ENCODE peak calls at places on chromosomes 2 and 18, in nine cellular contexts. E is prostate gland, U is lower lobe of right lung, K is osteoblast, I is H9, B is BE2C, C is spleen, Y is Peyer's patch, A is heart left ventricle. R is an unnamed sample. For H3K4me1 and H3K9me3, the result is how much of the 10 kb centered on the place peaks cover.

GRCh38 chr2:7007846-7008741 is 90.9 kb downstream of the RNF144A start:
- DNase-seq in B (peak), I (no peak), C (peak), U (peak), K (no peak), E (peak), Y (no peak), A (peak), R (peak)

GRCh38 chr2:135694711-135695110 is 46.9 kb upstream of the UBXN4 start:
- DNase-seq in Y (no peak), C (no peak), E (no peak), U (no peak), I (no peak), K (no peak), A (no peak), B (no peak), R (no peak)

GRCh38 chr18:31148580-31148979 is 14.1 kb downstream of the DSC1 start:
- DNase-seq in I (no peak), A (no peak), C (no peak), E (no peak), U (no peak), Y (no peak), B (no peak), K (no peak), R (no peak)

GRCh38 chr2:166485558-166486193 is 8.4 kb downstream of the SCN7A start:
- DNase-seq in Y (no peak), B (no peak), I (no peak), U (no peak), K (no peak), C (no peak), A (no peak), E (no peak), R (no peak)

GRCh38 chr2:54000524-54000923 is 29.7 kb upstream of the PSME4 start:
- DNase-seq in I (no peak), E (no peak), A (no peak), C (no peak), K (no peak), Y (no peak), B (no peak), U (no peak), R (no peak)

GRCh38 chr2:28995765-28996164 is 14.7 kb downstream of the TOGARAM2 start:
- DNase-seq in C (peak), E (no peak), I (no peak), U (no peak), K (no peak), A (no peak), Y (no peak), B (no peak), R (no peak)

GRCh38 chr2:1448009-1448408 is 34.7 kb downstream of the TPO start:
- DNase-seq in I (no peak), U (no peak), B (no peak), E (no peak), Y (no peak), C (no peak), A (no peak), K (no peak), R (no peak)

GRCh38 chr2:105794926-105795574 is 50.3 kb downstream of the NCK2 start:
- DNase-seq in K (no peak), B (no peak), E (no peak), I (no peak), U (no peak), C (no peak), A (no peak), Y (no peak), R (no peak)

GRCh38 chr2:105517814-105518705 is 119.2 kb upstream of the FHL2 start:
- DNase-seq in U (no peak), A (peak), B (peak), K (peak), I (no peak), C (no peak), Y (no peak), E (no peak), R (peak)

GRCh38 chr2:105969552-105969951 is 224.5 kb downstream of the UXS1 start:
- DNase-seq in A (no peak), B (peak), I (peak), U (no peak), Y (no peak), K (no peak), E (no peak), C (no peak), R (no peak)

GRCh38 chr2:191646612-191646902 is 31.4 kb upstream of the NABP1 start:
- DNase-seq in E (peak), U (no peak), C (no peak), K (no peak), Y (no peak), B (no peak), A (no peak), I (no peak), R (no peak)

GRCh38 chr2:240598311-240598911 is 11.9 kb downstream of the CAPN10 start:
- DNase-seq in E (no peak), Y (peak), K (peak), C (peak), I (no peak), U (peak), A (no peak), B (peak), R (peak)

GRCh38 chr2:206443735-206444527 is 599 bp downstream of the ADAM23 start:
- DNase-seq in K (peak), E (no peak), Y (peak), A (peak), U (no peak), B (peak), I (peak), C (peak), R (peak)

GRCh38 chr18:2979871-2980606 is 32.9 kb downstream of the LPIN2 start:
- DNase-seq in K (no peak), A (no peak), Y (no peak), E (no peak), B (no peak), I (no peak), C (no peak), U (peak), R (peak)

DNA sequence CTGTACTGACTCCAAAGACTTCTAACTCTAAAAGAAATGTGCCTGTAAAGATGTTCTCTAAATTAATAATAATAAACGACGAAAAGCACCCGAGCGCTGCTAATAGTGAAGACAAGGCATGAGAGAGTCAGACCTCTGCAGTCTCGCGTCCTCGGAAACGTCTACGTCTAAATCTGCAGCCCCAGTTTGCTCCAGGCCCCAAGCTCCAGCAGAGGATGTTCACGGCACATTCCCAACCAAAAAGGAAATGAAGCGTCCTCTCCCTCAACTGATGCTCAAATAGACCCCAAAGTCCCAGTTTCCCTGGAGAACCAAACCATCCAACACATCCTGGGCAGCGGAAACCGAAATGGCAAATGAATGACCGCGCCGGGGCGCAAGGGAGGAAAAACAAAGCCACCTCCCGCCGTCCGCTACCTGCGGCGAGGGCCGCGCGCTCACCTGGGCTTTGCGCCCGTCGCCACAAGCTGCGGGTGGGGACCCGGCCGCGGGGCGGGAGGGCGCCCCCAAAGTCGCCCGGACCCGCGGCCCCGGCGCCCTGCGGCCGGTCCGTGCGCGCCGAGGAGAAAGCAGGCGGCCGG is 47.1 kb upstream of the CCDC150 start:
- DNase-seq in B (no peak), Y (peak), I (peak), U (peak), A (no peak), E (peak), K (peak), C (no peak), R (no peak)
- TF ChIP-seq CTCF in B (peak), Y (no peak), I (peak), U (no peak), A (no peak), E (no peak), K (no peak), C (no peak), R (no peak)

DNA sequence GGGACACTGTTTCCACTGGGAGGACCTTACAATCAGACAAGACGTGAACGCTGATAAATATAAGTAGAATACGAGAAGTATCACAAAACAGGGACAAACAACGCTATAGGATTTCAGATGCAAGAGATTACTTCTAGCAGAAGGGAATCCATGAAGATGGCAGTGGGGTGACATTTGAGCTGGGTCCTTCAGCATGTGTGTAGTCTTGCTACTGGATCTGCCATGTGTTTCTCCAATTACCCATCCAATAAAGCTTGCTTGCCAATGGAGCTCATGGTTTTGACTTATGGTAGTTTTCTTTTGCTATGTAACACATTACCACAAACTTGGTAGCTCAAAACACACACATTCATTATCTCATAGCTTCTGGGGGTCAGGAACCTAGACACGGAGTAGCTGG is 32.8 kb upstream of the LGALSL start:
- DNase-seq in E (no peak), K (no peak), U (no peak), Y (no peak), C (no peak), B (no peak), I (no peak), A (no peak), R (no peak)
- H3K4me1 ChIP-seq in E (under half), K (under half), U (under half), Y (under half), C (under half), B (under half), I (under half), A (under half), R (under half)

GRCh38 chr2:239178484-239178883 is 222.3 kb downstream of the HDAC4 start:
- DNase-seq in Y (peak), B (peak), U (no peak), E (no peak), I (no peak), C (peak), K (no peak), A (no peak), R (no peak)
- H3K9me3 ChIP-seq in Y (under half), B (under half), U (under half), E (under half), I (under half), C (under half), K (under half), A (under half), R (under half)

GRCh38 chr18:23077493-23078256 is 57.6 kb upstream of the CABLES1 start:
- DNase-seq in I (no peak), C (no peak), Y (no peak), E (peak), K (no peak), B (no peak), U (no peak), A (no peak), R (peak)
- TF ChIP-seq CTCF in I (peak), C (no peak), Y (no peak), E (no peak), K (peak), B (peak), U (peak), A (no peak), R (peak)

GRCh38 chr2:148135705-148136104 is 114.8 kb downstream of the MBD5 start:
- DNase-seq in Y (no peak), I (no peak), B (no peak), A (no peak), E (no peak), U (no peak), K (no peak), C (no peak), R (no peak)
- H3K4me1 ChIP-seq in Y (under half), I (under half), B (under half), A (under half), E (under half), U (under half), K (under half), C (under half), R (under half)

GRCh38 chr2:147456729-147457128 is 388.1 kb upstream of the ACVR2A start:
- DNase-seq in E (no peak), C (no peak), B (no peak), A (no peak), K (peak), Y (no peak), U (no peak), I (no peak), R (no peak)
- H3K9me3 ChIP-seq in E (under half), C (under half), B (under half), A (under half), K (under half), Y (under half), U (under half), I (under half), R (under half)

DNA sequence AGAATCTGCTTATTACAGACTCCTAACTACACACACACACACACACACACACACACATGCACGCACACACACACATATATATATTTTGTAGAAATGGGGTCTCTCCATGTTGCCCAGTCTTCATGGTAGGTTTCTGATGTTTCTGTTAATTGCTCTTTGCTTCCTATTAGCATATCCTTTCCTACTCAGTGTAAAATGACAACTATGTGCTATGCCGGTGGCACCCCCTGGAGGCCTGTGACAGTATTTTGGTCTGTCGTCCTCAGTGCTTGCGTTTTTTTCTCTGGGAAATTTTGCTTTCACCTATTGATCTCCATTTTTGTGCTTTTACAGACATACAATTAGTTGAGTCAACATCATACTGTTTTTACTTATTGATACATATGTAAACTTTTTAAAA is 322.1 kb downstream of the LRRTM1 start:
- DNase-seq in U (no peak), A (no peak), B (peak), C (no peak), Y (peak), E (no peak), K (no peak), I (peak), R (no peak)
- TF ChIP-seq CTCF in U (peak), A (peak), B (peak), C (no peak), Y (no peak), E (no peak), K (no peak), I (peak), R (no peak)

DNA sequence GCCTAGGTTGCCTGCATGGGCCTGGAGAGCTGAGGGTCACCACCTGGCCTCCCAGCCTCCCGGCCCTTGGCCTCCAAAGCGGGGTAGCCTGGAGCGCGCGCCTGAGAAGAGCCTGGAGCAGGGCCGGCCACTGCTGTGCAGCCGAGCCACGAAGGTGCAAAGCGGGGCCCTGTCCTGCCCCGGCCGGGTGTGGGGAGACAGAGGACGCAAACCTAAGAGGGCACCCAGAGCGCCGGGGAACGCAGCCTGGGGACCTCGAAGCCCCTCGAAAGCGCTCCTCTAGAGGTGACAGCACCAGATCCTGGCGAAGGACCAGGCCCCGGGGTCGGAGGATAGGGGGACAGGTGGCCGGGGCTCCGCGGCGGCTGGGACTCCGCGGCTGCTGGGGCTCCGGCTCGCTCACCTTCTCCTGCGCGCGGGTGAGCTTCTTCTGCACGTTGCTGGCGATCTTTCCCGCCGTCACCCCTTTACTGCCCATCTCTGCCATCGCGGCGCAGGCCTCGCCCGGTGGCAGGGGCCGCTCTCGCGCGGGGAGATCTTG is 427 bp downstream of the BIN1 start:
- DNase-seq in A (peak), Y (no peak), C (peak), U (no peak), E (no peak), B (peak), I (no peak), K (no peak), R (peak)
- H3K4me1 ChIP-seq in A (under half), Y (under half), C (under half), U (under half), E (under half), B (under half), I (under half), K (under half), R (under half)

GRCh38 chr18:71223487-71223886 is 934.6 kb downstream of the SOCS6 start:
- DNase-seq in I (no peak), B (no peak), U (no peak), C (no peak), K (no peak), E (no peak), A (no peak), Y (no peak), R (no peak)

GRCh38 chr18:71221405-71221804 is 932.6 kb downstream of the SOCS6 start:
- DNase-seq in U (no peak), B (no peak), C (no peak), A (no peak), K (no peak), E (no peak), Y (no peak), I (no peak), R (no peak)
- H3K9me3 ChIP-seq in U (under half), B (under half), C (under half), A (under half), K (under half), E (under half), Y (under half), I (under half), R (under half)

DNA sequence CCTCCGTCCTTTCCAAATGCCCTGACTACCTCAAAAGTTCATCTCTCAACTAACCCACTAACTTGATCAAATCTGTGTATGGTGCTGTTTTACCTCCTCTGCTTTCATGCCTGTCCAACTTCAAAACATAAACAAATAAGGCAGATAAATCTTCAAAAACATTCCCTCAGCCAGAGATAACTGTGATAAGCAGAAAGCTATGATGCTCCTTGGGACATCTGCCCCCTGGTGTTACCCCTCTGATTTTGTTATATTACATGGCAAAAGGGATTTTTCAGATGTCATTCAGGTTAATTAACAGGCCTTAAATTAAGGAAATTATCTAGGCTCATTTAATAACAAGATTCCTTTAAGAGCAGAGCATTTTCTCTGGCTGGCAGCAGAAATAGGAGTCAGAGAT is 810.8 kb upstream of the CHAC2 start:
- DNase-seq in U (no peak), I (no peak), E (no peak), A (no peak), Y (no peak), C (no peak), K (no peak), B (no peak), R (no peak)
- TF ChIP-seq CTCF in U (no peak), I (peak), E (no peak), A (no peak), Y (no peak), C (no peak), K (peak), B (peak), R (no peak)